ENCODE peak calls at places on chromosome 2, in ten cellular contexts. One of them, this sample, is unnamed.

GRCh38 chr2:96601382-96602292 is 36.5 kb downstream of the KANSL3 start:
- DNase-seq in ovary: no peak
- DNase-seq in HT-29: no peak
- DNase-seq in stimulated activated CD4-positive, alpha-beta T cell treated with anti-CD3 and anti-CD28 coated beads, TNF-alpha, amount 100 ng/mL, for 1 hour: no peak
- DNase-seq in WTC11: no peak
- DNase-seq in T1000: no peak
- DNase-seq in HEK293T: no peak
- DNase-seq in amniotic stem cell: no peak
- DNase-seq in Ammon's horn: no peak
- DNase-seq in NCI-H460: no peak
- DNase-seq in this sample: no peak

GRCh38 chr2:181231151-181231550 is 226.0 kb upstream of the ITGA4 start:
- DNase-seq in ovary: no peak
- DNase-seq in HT-29: no peak
- DNase-seq in stimulated activated CD4-positive, alpha-beta T cell treated with anti-CD3 and anti-CD28 coated beads, TNF-alpha, amount 100 ng/mL, for 1 hour: no peak
- DNase-seq in WTC11: no peak
- DNase-seq in T1000: no peak
- DNase-seq in HEK293T: no peak
- DNase-seq in amniotic stem cell: no peak
- DNase-seq in Ammon's horn: no peak
- DNase-seq in NCI-H460: no peak
- DNase-seq in this sample: no peak

GRCh38 chr2:64913357-64913869 is 75.8 kb upstream of the SLC1A4 start:
- DNase-seq in ovary: no peak
- DNase-seq in HT-29: peak
- DNase-seq in stimulated activated CD4-positive, alpha-beta T cell treated with anti-CD3 and anti-CD28 coated beads, TNF-alpha, amount 100 ng/mL, for 1 hour: no peak
- DNase-seq in WTC11: peak
- DNase-seq in T1000: no peak
- DNase-seq in HEK293T: peak
- DNase-seq in amniotic stem cell: no peak
- DNase-seq in Ammon's horn: no peak
- DNase-seq in NCI-H460: peak
- DNase-seq in this sample: no peak

GRCh38 chr2:123091471-123091870 is 933.6 kb upstream of the CNTNAP5 start:
- DNase-seq in ovary: no peak
- DNase-seq in HT-29: no peak
- DNase-seq in stimulated activated CD4-positive, alpha-beta T cell treated with anti-CD3 and anti-CD28 coated beads, TNF-alpha, amount 100 ng/mL, for 1 hour: no peak
- DNase-seq in WTC11: no peak
- DNase-seq in T1000: no peak
- DNase-seq in HEK293T: no peak
- DNase-seq in amniotic stem cell: no peak
- DNase-seq in Ammon's horn: no peak
- DNase-seq in NCI-H460: no peak
- DNase-seq in this sample: no peak

GRCh38 chr2:120737802-120738516 is 2.3 kb downstream of the GLI2 start:
- DNase-seq in ovary: peak
- DNase-seq in HT-29: peak
- DNase-seq in stimulated activated CD4-positive, alpha-beta T cell treated with anti-CD3 and anti-CD28 coated beads, TNF-alpha, amount 100 ng/mL, for 1 hour: no peak
- DNase-seq in WTC11: peak
- DNase-seq in T1000: no peak
- DNase-seq in HEK293T: no peak
- DNase-seq in amniotic stem cell: no peak
- DNase-seq in Ammon's horn: no peak
- DNase-seq in NCI-H460: no peak
- DNase-seq in this sample: no peak

GRCh38 chr2:219253753-219254589 is at the start of gene TUBA4A:
- DNase-seq in ovary: peak
- DNase-seq in HT-29: peak
- DNase-seq in stimulated activated CD4-positive, alpha-beta T cell treated with anti-CD3 and anti-CD28 coated beads, TNF-alpha, amount 100 ng/mL, for 1 hour: peak
- DNase-seq in WTC11: peak
- DNase-seq in T1000: peak
- DNase-seq in HEK293T: peak
- DNase-seq in amniotic stem cell: peak
- DNase-seq in Ammon's horn: peak
- DNase-seq in NCI-H460: peak
- DNase-seq in this sample: peak

GRCh38 chr2:152716805-152717241 is 438 bp downstream of the PRPF40A start:
- DNase-seq in ovary: peak
- DNase-seq in HT-29: no peak
- DNase-seq in stimulated activated CD4-positive, alpha-beta T cell treated with anti-CD3 and anti-CD28 coated beads, TNF-alpha, amount 100 ng/mL, for 1 hour: no peak
- DNase-seq in WTC11: peak
- DNase-seq in T1000: no peak
- DNase-seq in HEK293T: peak
- DNase-seq in amniotic stem cell: no peak
- DNase-seq in Ammon's horn: no peak
- DNase-seq in NCI-H460: peak
- DNase-seq in this sample: no peak

GRCh38 chr2:63189026-63189425 is 138.4 kb downstream of the OTX1 start:
- DNase-seq in ovary: no peak
- DNase-seq in HT-29: peak
- DNase-seq in stimulated activated CD4-positive, alpha-beta T cell treated with anti-CD3 and anti-CD28 coated beads, TNF-alpha, amount 100 ng/mL, for 1 hour: no peak
- DNase-seq in WTC11: peak
- DNase-seq in T1000: no peak
- DNase-seq in HEK293T: peak
- DNase-seq in amniotic stem cell: peak
- DNase-seq in Ammon's horn: no peak
- DNase-seq in NCI-H460: peak
- DNase-seq in this sample: no peak